ENCODE peak calls at places on chromosome 2, in ten cellular contexts. R, M, S, T, L, B, W, F, I and D are unnamed samples.

GRCh38 chr2:30681022-30681421 is 126.2 kb downstream of the CAPN13 start:
- DNase-seq in R (no peak), M (no peak), S (no peak), T (no peak), L (no peak), B (no peak), W (no peak), F (no peak), I (no peak), D (no peak)

GRCh38 chr2:172438064-172438421 is 10.7 kb downstream of the ITGA6 start:
- DNase-seq in R (no peak), M (no peak), S (no peak), T (no peak), L (no peak), B (no peak), W (no peak), F (no peak), I (no peak), D (no peak)

GRCh38 chr2:44392338-44392943 is 30.7 kb downstream of the CAMKMT start:
- DNase-seq in R (peak), M (peak), S (peak), T (no peak), L (peak), B (peak), W (peak), F (peak), I (peak), D (peak)

GRCh38 chr2:205364261-205364660 is 318.0 kb upstream of the NRP2 start:
- DNase-seq in R (no peak), M (no peak), S (no peak), T (no peak), L (no peak), B (no peak), W (no peak), F (no peak), I (no peak), D (peak)

GRCh38 chr2:177970670-177971454 is 101.7 kb downstream of the PDE11A start:
- DNase-seq in R (no peak), M (no peak), S (no peak), T (no peak), L (no peak), B (no peak), W (no peak), F (no peak), I (no peak), D (no peak)

GRCh38 chr2:65390134-65390533 is 42.3 kb downstream of the SPRED2 start:
- DNase-seq in R (peak), M (no peak), S (no peak), T (peak), L (no peak), B (peak), W (no peak), F (no peak), I (no peak), D (no peak)

GRCh38 chr2:44083054-44083453 is 85.6 kb upstream of the PPM1B start:
- DNase-seq in R (no peak), M (no peak), S (no peak), T (no peak), L (no peak), B (no peak), W (no peak), F (no peak), I (no peak), D (no peak)

GRCh38 chr2:128275498-128276045 is 43.1 kb downstream of the HS6ST1 start:
- DNase-seq in R (no peak), M (no peak), S (no peak), T (peak), L (no peak), B (no peak), W (no peak), F (no peak), I (no peak), D (no peak)

GRCh38 chr2:40281021-40281940 is 170.6 kb downstream of the SLC8A1 start:
- DNase-seq in R (no peak), M (no peak), S (no peak), T (no peak), L (no peak), B (no peak), W (peak), F (no peak), I (peak), D (no peak)

GRCh38 chr2:177641321-177641720 is 248.7 kb downstream of the AGPS start:
- DNase-seq in R (no peak), M (no peak), S (no peak), T (no peak), L (no peak), B (no peak), W (no peak), F (no peak), I (no peak), D (no peak)

GRCh38 chr2:144513388-144514100 is 6.4 kb downstream of the ZEB2 start:
- DNase-seq in R (no peak), M (no peak), S (no peak), T (peak), L (no peak), B (no peak), W (no peak), F (no peak), I (peak), D (peak)

GRCh38 chr2:98314251-98314650 is 32.0 kb upstream of the CNGA3 start:
- DNase-seq in R (no peak), M (no peak), S (no peak), T (no peak), L (no peak), B (no peak), W (no peak), F (no peak), I (peak), D (no peak)

DNA sequence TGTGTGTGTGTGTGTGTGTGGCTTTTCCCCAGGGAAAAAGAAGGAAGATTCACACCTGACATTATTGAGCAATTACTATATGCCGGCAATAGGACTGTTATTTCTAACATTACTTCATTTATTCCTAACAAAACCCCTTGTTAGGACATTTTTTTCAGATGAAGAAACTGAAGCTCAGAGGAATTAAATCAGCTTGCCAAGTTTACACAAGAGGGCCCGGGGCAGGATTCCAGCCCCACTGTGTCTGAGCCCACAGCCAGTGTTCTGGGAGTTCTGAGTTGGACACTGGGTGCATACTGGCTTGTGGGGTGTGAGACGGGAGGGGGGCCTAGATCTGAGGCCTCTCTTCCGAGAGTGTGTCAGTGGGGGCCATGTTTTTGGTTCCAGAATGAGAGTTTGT is 9.9 kb downstream of the TOGARAM2 start:
- DNase-seq in R (peak), M (no peak), S (no peak), T (no peak), L (no peak), B (peak), W (no peak), F (no peak), I (no peak), D (no peak)
- TF ChIP-seq POLR2AphosphoS5 in R (no peak), M (no peak), S (no peak), T (no peak), L (no peak), B (no peak), W (no peak), F (no peak), I (no peak), D (no peak)

GRCh38 chr2:189661148-189661956 is at the start of gene ASNSD1:
- DNase-seq in R (peak), M (peak), S (peak), T (peak), L (peak), B (peak), W (peak), F (peak), I (peak), D (peak)
- TF ChIP-seq POLR2AphosphoS5 in R (peak), M (peak), S (peak), T (peak), L (peak), B (peak), W (peak), F (peak), I (peak), D (peak)

GRCh38 chr2:37571571-37572136 is 99.8 kb downstream of the CDC42EP3 start:
- DNase-seq in R (no peak), M (no peak), S (no peak), T (no peak), L (no peak), B (no peak), W (no peak), F (no peak), I (no peak), D (no peak)
- TF ChIP-seq POLR2AphosphoS5 in R (no peak), M (no peak), S (no peak), T (no peak), L (no peak), B (no peak), W (no peak), F (no peak), I (no peak), D (no peak)

GRCh38 chr2:46540496-46541342 is 61.4 kb downstream of the TMEM247 start:
- DNase-seq in R (no peak), M (no peak), S (peak), T (no peak), L (no peak), B (no peak), W (no peak), F (no peak), I (peak), D (no peak)
- TF ChIP-seq POLR2AphosphoS5 in R (no peak), M (no peak), S (no peak), T (peak), L (no peak), B (no peak), W (no peak), F (no peak), I (no peak), D (no peak)